ENCODE peak calls at places on chromosomes 7 and 10, in eight cellular contexts. C is AML-193, Z is midbrain, J is NCI-H748 treated with DMSO at 0.1 percent for 48 hours, K is NT2/D1, G is trophoblast cell, A is GM03348, D is foreskin melanocyte. T is an unnamed sample.

GRCh38 chr7:132138817-132139216 is 437.5 kb downstream of the PLXNA4 start:
- DNase-seq in J (no peak), D (no peak), C (no peak), A (no peak), K (no peak), G (no peak), Z (no peak), T (no peak)

GRCh38 chr7:16921644-16922257 is 40.0 kb upstream of the AGR3 start:
- DNase-seq in D (no peak), K (no peak), J (no peak), A (peak), G (no peak), Z (no peak), C (no peak), T (no peak)

GRCh38 chr7:55074008-55074499 is 55.2 kb downstream of the EGFR start:
- DNase-seq in D (no peak), K (no peak), G (peak), C (no peak), A (peak), Z (no peak), J (peak), T (no peak)

GRCh38 chr10:88759366-88760101 is at the start of gene LIPN:
- DNase-seq in K (no peak), D (no peak), G (peak), C (peak), J (no peak), Z (no peak), A (no peak), T (no peak)

GRCh38 chr7:122166708-122167107 is 22.7 kb upstream of the AASS start:
- DNase-seq in A (peak), Z (no peak), K (no peak), J (no peak), G (peak), D (no peak), C (no peak), T (no peak)

GRCh38 chr10:125455855-125456254 is 227.1 kb downstream of the TEX36 start:
- DNase-seq in A (no peak), G (peak), D (no peak), J (peak), C (no peak), Z (no peak), K (no peak), T (no peak)

GRCh38 chr7:43550427-43550826 is 32.5 kb upstream of the STK17A start:
- DNase-seq in K (no peak), G (no peak), C (no peak), D (no peak), Z (no peak), A (no peak), J (no peak), T (no peak)

GRCh38 chr7:132742152-132742551 is 165.9 kb upstream of the PLXNA4 start:
- DNase-seq in D (peak), C (no peak), J (no peak), G (no peak), A (no peak), Z (no peak), K (no peak), T (peak)

GRCh38 chr10:24642921-24643678 is 80.6 kb downstream of the ARHGAP21 start:
- DNase-seq in G (peak), A (peak), Z (peak), K (peak), D (peak), C (peak), J (peak), T (peak)

GRCh38 chr7:29806131-29806792 is at the start of gene WIPF3:
- DNase-seq in J (no peak), K (peak), Z (no peak), G (peak), A (peak), C (no peak), D (no peak), T (no peak)

GRCh38 chr7:2012981-2013380 is 219.8 kb downstream of the MAD1L1 start:
- DNase-seq in A (peak), D (no peak), K (no peak), J (no peak), Z (peak), G (no peak), C (no peak), T (no peak)

GRCh38 chr7:66323114-66323513 is 118.0 kb downstream of the TPST1 start:
- DNase-seq in Z (no peak), K (no peak), A (no peak), C (no peak), D (no peak), J (no peak), G (no peak), T (no peak)

GRCh38 chr10:119319161-119319919 is 112.0 kb downstream of the GRK5 start:
- DNase-seq in G (no peak), D (no peak), A (no peak), J (no peak), C (no peak), Z (no peak), K (no peak), T (no peak)

GRCh38 chr10:17202506-17202905 is 1.0 kb upstream of the TRDMT1 start:
- DNase-seq in K (no peak), A (no peak), C (no peak), D (no peak), J (no peak), G (no peak), Z (no peak), T (no peak)

GRCh38 chr7:115368998-115369397 is 447.1 kb downstream of the MDFIC start:
- DNase-seq in D (peak), A (no peak), J (peak), K (no peak), Z (no peak), G (peak), C (no peak), T (peak)

GRCh38 chr7:96636342-96636865 is 73.2 kb downstream of the SEM1 start:
- DNase-seq in C (no peak), J (no peak), G (no peak), A (peak), K (no peak), D (peak), Z (no peak), T (no peak)

GRCh38 chr7:35253182-35253679 is 669 bp downstream of the TBX20 start:
- DNase-seq in G (peak), K (no peak), A (peak), Z (no peak), D (no peak), J (no peak), C (no peak), T (no peak)

GRCh38 chr7:38660427-38661099 is 29.4 kb upstream of the AMPH start:
- DNase-seq in C (peak), D (peak), K (peak), J (peak), A (peak), Z (no peak), G (peak), T (peak)

GRCh38 chr10:69456880-69457693 is 5.8 kb downstream of the TSPAN15 start:
- DNase-seq in Z (no peak), A (no peak), C (no peak), G (no peak), J (no peak), K (no peak), D (no peak), T (no peak)

GRCh38 chr7:99437946-99438572 is 539 bp downstream of the PTCD1 start:
- DNase-seq in Z (no peak), A (no peak), C (no peak), J (no peak), D (no peak), K (no peak), G (no peak), T (no peak)

GRCh38 chr7:77822269-77822668 is 23.7 kb downstream of the PHTF2 start:
- DNase-seq in D (no peak), Z (no peak), A (no peak), C (no peak), G (no peak), K (no peak), J (no peak), T (no peak)

GRCh38 chr10:62817120-62817762 is 1.1 kb upstream of the EGR2 start:
- DNase-seq in J (no peak), Z (peak), D (peak), A (peak), K (no peak), G (peak), C (no peak), T (no peak)

GRCh38 chr7:104096683-104097082 is 107.2 kb upstream of the RELN start:
- DNase-seq in C (no peak), K (no peak), Z (no peak), G (peak), D (no peak), J (no peak), A (peak), T (peak)

GRCh38 chr7:6163402-6163801 is 109.0 kb downstream of the CYTH3 start:
- DNase-seq in C (no peak), Z (no peak), A (no peak), K (no peak), J (no peak), G (no peak), D (no peak), T (no peak)

GRCh38 chr7:11077816-11078215 is 104.1 kb downstream of the PHF14 start:
- DNase-seq in J (no peak), A (peak), D (no peak), K (no peak), C (no peak), Z (no peak), G (peak), T (no peak)

GRCh38 chr7:127717502-127718125 is 65.6 kb downstream of the SND1 start:
- DNase-seq in C (no peak), Z (no peak), G (no peak), A (no peak), D (no peak), K (no peak), J (no peak), T (peak)

GRCh38 chr7:26639695-26640094 is 224.7 kb downstream of the SKAP2 start:
- DNase-seq in Z (no peak), D (no peak), C (no peak), J (no peak), A (no peak), G (no peak), K (no peak), T (no peak)

GRCh38 chr10:11036424-11037011 is 18.8 kb downstream of the CELF2 start:
- DNase-seq in G (peak), Z (peak), C (no peak), K (peak), J (peak), D (peak), A (peak), T (peak)

GRCh38 chr10:63722537-63722936 is 201.3 kb downstream of the REEP3 start:
- DNase-seq in D (no peak), A (peak), Z (no peak), G (peak), J (no peak), C (no peak), K (no peak), T (no peak)

GRCh38 chr10:90969947-90970673 is 49.2 kb upstream of the ANKRD1 start:
- DNase-seq in K (no peak), G (peak), Z (no peak), A (peak), D (no peak), C (no peak), J (no peak), T (peak)

GRCh38 chr7:120989571-120990220 is 1.2 kb downstream of the CPED1 start:
- DNase-seq in A (peak), Z (no peak), J (no peak), C (no peak), G (peak), D (no peak), K (no peak), T (no peak)

GRCh38 chr10:70188768-70189167 is 18.5 kb upstream of the SAR1A start:
- DNase-seq in K (no peak), A (no peak), G (no peak), J (no peak), Z (no peak), C (no peak), D (no peak), T (no peak)

GRCh38 chr7:137930616-137931015 is 71.3 kb downstream of the CREB3L2 start:
- DNase-seq in A (peak), K (no peak), C (no peak), G (peak), J (no peak), Z (no peak), D (no peak), T (no peak)

GRCh38 chr7:22718200-22718711 is 8.7 kb upstream of the IL6 start:
- DNase-seq in D (no peak), Z (no peak), A (peak), K (no peak), G (no peak), C (no peak), J (no peak), T (no peak)

GRCh38 chr7:582931-583330 is 63.3 kb upstream of the PDGFA start:
- DNase-seq in A (no peak), C (no peak), Z (no peak), D (no peak), J (no peak), K (no peak), G (no peak), T (no peak)